ENCODE peak calls at places on chromosomes 6 and 20, in four cellular contexts. F is breast epithelium, H is PC-9, O is IMR-90. P is an unnamed sample.

GRCh38 chr6:148175511-148176188 is 167.0 kb upstream of the SASH1 start:
- DNase-seq in O (peak; percentile 46), F (no peak), H (no peak), P (no peak)

GRCh38 chr6:112086744-112087135 is 542 bp downstream of the TUBE1 start:
- DNase-seq in F (no peak), H (peak; percentile 64), O (peak; percentile 64), P (no peak)

GRCh38 chr6:15473741-15474161 is 189.1 kb downstream of the DTNBP1 start:
- DNase-seq in H (no peak), O (peak; percentile 88), F (no peak), P (no peak)

GRCh38 chr6:135434095-135434494 is 63.4 kb downstream of the AHI1 start:
- DNase-seq in F (no peak), O (no peak), H (no peak), P (no peak)

GRCh38 chr6:22306741-22307466 is 10.1 kb upstream of the PRL start:
- DNase-seq in F (no peak), O (no peak), H (no peak), P (no peak)

GRCh38 chr20:10157539-10157938 is 61.1 kb upstream of the SNAP25 start:
- DNase-seq in H (no peak), O (no peak), F (no peak), P (no peak)

GRCh38 chr6:7389451-7390217 is at the start of the genes CAGE1 and RIOK1:
- DNase-seq in O (peak; percentile 93), F (peak; percentile 94), H (peak; percentile 86), P (peak; percentile 95)

GRCh38 chr20:19277381-19277780 is 64.9 kb downstream of the SLC24A3 start:
- DNase-seq in H (no peak), O (no peak), F (no peak), P (no peak)

GRCh38 chr6:148999921-149000589 is 253.2 kb downstream of the UST start:
- DNase-seq in H (peak; percentile 41), F (peak; percentile 56), O (peak; percentile 87), P (no peak)

GRCh38 chr6:64889144-64889543 is 817.9 kb downstream of the EYS start:
- DNase-seq in O (no peak), F (no peak), H (no peak), P (no peak)

GRCh38 chr6:43303751-43304331 is 4.8 kb downstream of the CRIP3 start:
- DNase-seq in F (no peak), O (no peak), H (no peak), P (no peak)

GRCh38 chr6:45929421-45930361 is 86.0 kb downstream of the CLIC5 start:
- DNase-seq in H (no peak), O (no peak), F (no peak), P (no peak)

GRCh38 chr20:24866008-24866407 is 83.1 kb upstream of the CST7 start:
- DNase-seq in H (no peak), F (no peak), O (no peak), P (no peak)

GRCh38 chr6:96923871-96924493 is 546 bp upstream of the KLHL32 start:
- DNase-seq in F (no peak), H (no peak), O (no peak), P (no peak)

GRCh38 chr20:61684583-61685235 is 381.0 kb downstream of the TAF4 start:
- DNase-seq in F (no peak), H (no peak), O (no peak), P (no peak)

GRCh38 chr6:13478525-13478962 is 8.9 kb downstream of the GFOD1 start:
- DNase-seq in F (no peak), O (no peak), H (no peak), P (no peak)
- H3K4me1 ChIP-seq in F (no peaks in the 10 kb centered on the region), O (no peaks in the 10 kb centered on the region), H (peaks cover 51% of the 10 kb centered on the region), P (no peaks in the 10 kb centered on the region)

DNA sequence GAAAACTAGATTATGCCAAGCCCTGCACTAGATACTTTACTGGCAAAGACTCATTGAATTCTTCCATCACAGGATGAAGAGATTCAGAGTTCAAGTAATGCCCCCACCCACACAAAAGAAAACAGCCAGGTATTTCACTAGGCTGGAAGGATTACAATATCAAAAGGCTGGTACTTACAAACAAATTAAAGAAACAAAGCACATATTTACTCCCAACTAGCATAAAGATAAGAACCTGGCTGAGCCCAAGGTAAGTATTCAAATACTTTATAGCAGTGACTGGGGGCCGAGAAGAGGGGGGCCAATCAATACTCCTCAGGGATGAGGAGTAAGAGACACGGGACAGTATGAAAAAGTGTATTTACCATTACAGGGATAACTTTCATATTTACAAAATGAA is 3.7 kb downstream of the ACOT8 start:
- DNase-seq in H (no peak), O (no peak), F (no peak), P (no peak)
- H3K27ac ChIP-seq in H (no peak overlapping the region), O (no peak overlapping the region), F (no peak overlapping the region), P (no peak overlapping the region)

GRCh38 chr6:31970604-31971271 is 1.2 kb downstream of the DXO start:
- DNase-seq in F (no peak), O (no peak), H (no peak), P (no peak)

GRCh38 chr6:31967926-31968320 is 4.0 kb downstream of the DXO start:
- DNase-seq in O (no peak), H (no peak), F (no peak), P (no peak)

GRCh38 chr6:31969712-31970603 is 2.0 kb downstream of the DXO start:
- DNase-seq in O (peak; percentile 55), F (no peak), H (no peak), P (no peak)

GRCh38 chr6:31968326-31968725 is 3.6 kb downstream of the DXO start:
- DNase-seq in F (no peak), H (no peak), O (no peak), P (no peak)

DNA sequence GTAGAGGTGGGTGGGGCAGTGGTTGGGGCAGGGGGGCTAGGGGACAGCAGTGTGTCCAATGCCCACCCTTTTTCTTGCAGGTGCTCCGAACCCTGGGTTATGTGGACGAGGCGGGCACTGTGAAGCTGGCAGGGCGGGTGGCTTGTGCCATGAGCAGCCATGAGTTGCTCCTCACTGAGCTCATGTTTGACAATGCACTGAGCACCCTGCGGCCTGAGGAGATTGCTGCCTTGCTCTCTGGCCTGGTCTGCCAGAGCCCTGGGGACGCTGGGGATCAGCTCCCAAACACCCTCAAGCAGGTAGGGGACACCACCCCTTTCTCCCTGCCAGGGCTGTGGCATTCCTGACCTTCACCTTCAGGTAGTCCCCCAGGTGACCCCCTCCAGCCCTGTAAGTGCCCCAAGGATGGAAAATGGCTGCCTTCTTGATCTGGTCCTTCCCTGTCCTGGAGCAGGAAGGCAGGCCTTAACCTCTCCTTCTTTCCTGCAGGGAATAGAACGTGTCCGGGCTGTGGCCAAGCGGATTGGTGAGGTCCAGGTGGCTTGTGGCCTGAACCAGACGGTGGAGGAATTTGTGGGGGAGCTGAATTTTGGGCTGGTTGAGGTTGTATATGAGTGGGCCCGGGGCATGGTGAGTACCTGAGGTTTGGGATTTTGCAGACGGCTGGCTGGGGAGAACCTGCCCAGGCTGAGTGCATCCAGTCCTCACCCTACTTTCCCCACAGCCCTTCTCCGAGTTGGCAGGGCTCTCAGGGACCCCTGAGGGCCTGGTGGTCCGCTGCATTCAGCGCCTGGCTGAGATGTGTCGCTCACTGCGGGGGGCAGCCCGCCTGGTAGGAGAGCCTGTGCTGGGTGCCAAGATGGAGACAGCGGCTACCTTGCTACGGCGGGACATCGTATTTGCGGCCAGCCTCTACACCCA is 2.9 kb downstream of the DXO start:
- DNase-seq in O (no peak), H (no peak), F (no peak), P (no peak)
- H3K4me3 ChIP-seq in O (no peak overlapping the region), H (no peak overlapping the region), F (no peak overlapping the region), P (no peak overlapping the region)

GRCh38 chr20:34220581-34220980 is 20.6 kb upstream of the ASIP start:
- DNase-seq in H (no peak), O (peak; percentile 28), F (no peak), P (no peak)

GRCh38 chr20:34211591-34211990 is 29.6 kb upstream of the ASIP start:
- DNase-seq in H (no peak), F (no peak), O (no peak), P (no peak)

GRCh38 chr20:34213213-34213612 is 28.0 kb upstream of the ASIP start:
- DNase-seq in F (no peak), O (no peak), H (no peak), P (no peak)

GRCh38 chr20:34215711-34216381 is 25.4 kb upstream of the ASIP start:
- DNase-seq in O (peak; percentile 67), H (peak; percentile 52), F (peak; percentile 73), P (no peak)

DNA sequence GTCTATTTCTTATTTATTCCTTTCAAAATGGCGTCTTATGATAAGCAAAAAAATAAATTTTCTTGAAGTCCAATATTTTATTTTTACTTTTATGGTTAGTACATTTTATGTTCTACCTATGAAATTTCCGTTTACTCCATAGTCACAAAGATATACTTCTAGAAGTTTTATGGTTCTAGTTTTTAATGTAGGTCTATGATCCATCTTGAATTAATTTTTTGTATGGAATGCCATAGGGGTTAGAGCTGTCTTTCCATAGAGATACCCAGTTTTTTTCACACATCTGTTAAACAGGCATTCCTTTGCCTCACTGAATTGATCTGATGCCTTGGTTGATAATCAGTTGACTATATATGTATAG is 24.9 kb upstream of the ASIP start:
- DNase-seq in F (no peak), H (no peak), O (no peak), P (no peak)
- H3K4me1 ChIP-seq in F (no peaks in the 10 kb centered on the region), H (peaks cover 6% of the 10 kb centered on the region), O (no peaks in the 10 kb centered on the region), P (no peaks in the 10 kb centered on the region)

DNA sequence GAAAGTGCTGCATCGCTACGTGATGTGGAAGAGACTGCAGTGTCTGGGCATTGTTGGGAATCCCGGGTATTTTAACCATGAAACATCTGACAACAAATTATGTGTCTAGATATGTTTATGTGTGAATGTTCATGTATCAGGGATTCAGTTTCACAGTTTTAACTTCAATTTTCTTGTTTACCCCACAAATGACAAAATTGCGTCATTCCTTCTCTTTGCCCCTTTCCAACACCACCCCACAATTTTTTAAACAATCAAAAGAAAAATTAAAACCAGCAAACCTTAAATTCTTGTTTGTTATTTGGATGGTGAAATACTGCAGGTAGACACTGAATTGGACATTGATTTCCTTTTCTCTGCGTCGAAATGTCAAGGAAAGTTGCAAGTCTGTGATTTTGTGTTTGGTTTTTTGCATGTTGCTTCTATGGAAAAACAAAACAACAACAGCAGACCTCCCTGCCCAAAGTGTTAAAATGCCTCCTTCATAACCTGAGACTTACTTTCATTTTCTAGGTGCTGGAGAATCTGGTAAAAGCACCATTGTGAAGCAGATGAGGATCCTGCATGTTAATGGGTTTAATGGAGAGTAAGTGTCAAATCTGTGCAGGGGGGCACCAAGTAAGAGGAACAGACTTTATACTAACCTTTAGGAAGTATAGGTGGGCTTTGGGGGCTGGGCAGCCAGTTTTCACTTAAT is 42.7 kb downstream of the GNAS start:
- DNase-seq in F (no peak), O (no peak), H (no peak), P (no peak)
- H3K27ac ChIP-seq in F (peak overlapping the region; percentile 66), O (peak overlapping the region; percentile 3), H (no peak overlapping the region), P (peak overlapping the region; percentile 96)

GRCh38 chr6:30102701-30103629 is 9.9 kb downstream of the TRIM31 start:
- DNase-seq in H (peak; percentile 72), F (peak; percentile 86), O (peak; percentile 80), P (peak; percentile 83)
- H3K4me3 ChIP-seq in H (peak overlapping the region; percentile 55), F (peak overlapping the region; percentile 68), O (peak overlapping the region; percentile 30), P (peak overlapping the region; percentile 68)

DNA sequence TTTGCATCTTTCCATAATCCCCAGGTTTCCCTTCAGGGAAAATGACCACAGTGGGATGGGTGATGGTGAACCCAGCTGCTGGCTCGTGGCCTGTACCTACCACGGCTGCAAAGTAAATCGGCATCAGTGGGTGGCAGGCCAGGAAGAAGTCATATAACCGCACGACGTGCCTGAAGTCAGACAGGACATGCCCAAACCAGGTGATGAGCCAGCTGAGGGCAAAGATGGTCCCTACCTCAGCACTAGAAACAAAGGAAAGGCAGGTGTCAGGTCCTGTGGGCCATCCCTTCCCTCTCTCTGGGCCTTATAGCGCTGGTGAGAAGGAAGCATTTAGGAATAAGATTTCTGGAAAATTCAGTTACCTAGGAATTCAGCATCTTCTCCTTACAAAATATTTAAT is 22.2 kb downstream of the TBC1D20 start:
- DNase-seq in O (no peak), F (peak; percentile 6), H (no peak), P (no peak)
- H3K4me1 ChIP-seq in O (peaks cover 3% of the 10 kb centered on the region), F (no peaks in the 10 kb centered on the region), H (peaks cover 7% of the 10 kb centered on the region), P (peaks cover 30% of the 10 kb centered on the region)

P was measured in naive thymus-derived CD4-positive, alpha-beta T cell.